ENCODE peak calls at places on chromosome 1, in four cellular contexts. One of them, this sample, is unnamed.

GRCh38 chr1:98468111-98468717 is 193.3 kb upstream of the SNX7 start:
- DNase-seq in Daoy: peak; percentile 65
- DNase-seq in stimulated activated CD8-positive, alpha-beta memory T cell treated with anti-CD3 and anti-CD28 coated beads, Interleukin-4, amount 100 ng/mL, for 4 hours: no peak
- DNase-seq in CMK: no peak
- DNase-seq in this sample: peak; percentile 63

GRCh38 chr1:39261712-39262221 is 57.3 kb downstream of the MACF1 start:
- DNase-seq in Daoy: no peak
- DNase-seq in stimulated activated CD8-positive, alpha-beta memory T cell treated with anti-CD3 and anti-CD28 coated beads, Interleukin-4, amount 100 ng/mL, for 4 hours: no peak
- DNase-seq in CMK: no peak
- DNase-seq in this sample: no peak

GRCh38 chr1:92754000-92754787 is 30.7 kb downstream of the EVI5 start:
- DNase-seq in Daoy: peak; percentile 43
- DNase-seq in stimulated activated CD8-positive, alpha-beta memory T cell treated with anti-CD3 and anti-CD28 coated beads, Interleukin-4, amount 100 ng/mL, for 4 hours: no peak
- DNase-seq in CMK: no peak
- DNase-seq in this sample: peak; percentile 80

GRCh38 chr1:151693057-151693651 is 23.4 kb downstream of the CELF3 start:
- DNase-seq in Daoy: no peak
- DNase-seq in stimulated activated CD8-positive, alpha-beta memory T cell treated with anti-CD3 and anti-CD28 coated beads, Interleukin-4, amount 100 ng/mL, for 4 hours: no peak
- DNase-seq in CMK: no peak
- DNase-seq in this sample: peak; percentile 36

GRCh38 chr1:212292250-212292924 is 7.2 kb downstream of the PPP2R5A start:
- DNase-seq in Daoy: no peak
- DNase-seq in stimulated activated CD8-positive, alpha-beta memory T cell treated with anti-CD3 and anti-CD28 coated beads, Interleukin-4, amount 100 ng/mL, for 4 hours: no peak
- DNase-seq in CMK: no peak
- DNase-seq in this sample: no peak

GRCh38 chr1:224507771-224508523 is 73.3 kb upstream of the WDR26 start:
- DNase-seq in Daoy: no peak
- DNase-seq in stimulated activated CD8-positive, alpha-beta memory T cell treated with anti-CD3 and anti-CD28 coated beads, Interleukin-4, amount 100 ng/mL, for 4 hours: no peak
- DNase-seq in CMK: no peak
- DNase-seq in this sample: no peak

GRCh38 chr1:161238039-161238473 is at the start of gene NR1I3:
- DNase-seq in Daoy: no peak
- DNase-seq in stimulated activated CD8-positive, alpha-beta memory T cell treated with anti-CD3 and anti-CD28 coated beads, Interleukin-4, amount 100 ng/mL, for 4 hours: no peak
- DNase-seq in CMK: no peak
- DNase-seq in this sample: no peak

GRCh38 chr1:29547300-29547699 is 311.0 kb downstream of the PTPRU start:
- DNase-seq in Daoy: no peak
- DNase-seq in stimulated activated CD8-positive, alpha-beta memory T cell treated with anti-CD3 and anti-CD28 coated beads, Interleukin-4, amount 100 ng/mL, for 4 hours: no peak
- DNase-seq in CMK: no peak
- DNase-seq in this sample: no peak

GRCh38 chr1:92408825-92409224 is 77.9 kb downstream of the GFI1 start:
- DNase-seq in Daoy: no peak
- DNase-seq in stimulated activated CD8-positive, alpha-beta memory T cell treated with anti-CD3 and anti-CD28 coated beads, Interleukin-4, amount 100 ng/mL, for 4 hours: no peak
- DNase-seq in CMK: no peak
- DNase-seq in this sample: peak; percentile 91

GRCh38 chr1:174204697-174205308 is 45.5 kb downstream of the RABGAP1L start:
- DNase-seq in Daoy: no peak
- DNase-seq in stimulated activated CD8-positive, alpha-beta memory T cell treated with anti-CD3 and anti-CD28 coated beads, Interleukin-4, amount 100 ng/mL, for 4 hours: no peak
- DNase-seq in CMK: no peak
- DNase-seq in this sample: peak; percentile 20

GRCh38 chr1:112985123-112985522 is 29.1 kb upstream of the SLC16A1 start:
- DNase-seq in Daoy: no peak
- DNase-seq in stimulated activated CD8-positive, alpha-beta memory T cell treated with anti-CD3 and anti-CD28 coated beads, Interleukin-4, amount 100 ng/mL, for 4 hours: no peak
- DNase-seq in CMK: no peak
- DNase-seq in this sample: no peak

This sample was measured in M059J.